ENCODE peak calls at places on chromosome 1, in nine cellular contexts. A, P, U, S, H, L, I, Y and D are unnamed samples.

GRCh38 chr1:205678286-205679111 is 1.8 kb downstream of the SLC45A3 start:
- DNase-seq in Y (no peak), I (no peak), H (no peak), P (no peak), A (no peak), S (no peak), L (no peak), U (no peak), D (no peak)

GRCh38 chr1:30744060-30744756 is 13.4 kb downstream of the LAPTM5 start:
- DNase-seq in H (no peak), P (peak), U (no peak), I (peak), S (peak), Y (no peak), L (no peak), A (no peak), D (peak)

GRCh38 chr1:242723044-242723742 is 198.7 kb upstream of the PLD5 start:
- DNase-seq in U (no peak), A (no peak), P (no peak), Y (no peak), H (no peak), S (no peak), L (no peak), I (no peak), D (no peak)

GRCh38 chr1:36950588-36950987 is 83.7 kb downstream of the GRIK3 start:
- DNase-seq in I (no peak), A (no peak), P (no peak), Y (no peak), L (no peak), S (no peak), U (no peak), H (no peak), D (no peak)

GRCh38 chr1:180923024-180923841 is 10.5 kb downstream of the KIAA1614 start:
- DNase-seq in S (no peak), H (peak), L (peak), U (no peak), P (no peak), I (peak), Y (no peak), A (peak), D (no peak)

GRCh38 chr1:64470670-64471217 is 815 bp downstream of the CACHD1 start:
- DNase-seq in L (peak), S (no peak), U (peak), P (no peak), H (peak), I (peak), A (peak), Y (no peak), D (no peak)

GRCh38 chr1:84168783-84169182 is 24.7 kb downstream of the PRKACB start:
- DNase-seq in H (no peak), L (no peak), U (no peak), P (no peak), A (no peak), S (no peak), I (no peak), Y (no peak), D (no peak)

GRCh38 chr1:5876251-5876650 is 116.0 kb downstream of the NPHP4 start:
- DNase-seq in L (no peak), S (no peak), A (no peak), P (no peak), H (no peak), U (no peak), Y (no peak), I (no peak), D (no peak)

GRCh38 chr1:20071416-20071815 is 1.4 kb downstream of the PLA2G5 start:
- DNase-seq in P (no peak), H (no peak), I (no peak), U (no peak), Y (no peak), S (no peak), A (no peak), L (no peak), D (no peak)

GRCh38 chr1:7425229-7425628 is 345.9 kb upstream of the VAMP3 start:
- DNase-seq in P (no peak), Y (no peak), H (no peak), S (no peak), A (no peak), L (no peak), I (no peak), U (no peak), D (no peak)

GRCh38 chr1:50917128-50917795 is 42.8 kb downstream of the FAF1 start:
- DNase-seq in Y (no peak), U (no peak), S (no peak), I (no peak), H (no peak), L (no peak), P (no peak), A (no peak), D (no peak)

GRCh38 chr1:228339766-228340685 is 66.6 kb downstream of the TRIM11 start:
- DNase-seq in U (peak), L (no peak), H (no peak), S (no peak), P (no peak), Y (no peak), A (no peak), I (no peak), D (no peak)

GRCh38 chr1:187605736-187606135 is 777.0 kb downstream of the PLA2G4A start:
- DNase-seq in I (no peak), L (peak), U (no peak), S (no peak), A (no peak), H (no peak), P (no peak), Y (no peak), D (no peak)

GRCh38 chr1:218339267-218339831 is 5.8 kb upstream of the TGFB2 start:
- DNase-seq in A (no peak), S (no peak), I (peak), Y (no peak), P (no peak), H (no peak), L (peak), U (no peak), D (no peak)

GRCh38 chr1:59061876-59062275 is 235.0 kb upstream of the FGGY start:
- DNase-seq in Y (no peak), L (peak), A (no peak), P (no peak), S (no peak), U (peak), I (peak), H (peak), D (peak)

GRCh38 chr1:7300893-7301292 is 470.2 kb upstream of the VAMP3 start:
- DNase-seq in L (peak), A (peak), I (peak), S (no peak), P (no peak), Y (no peak), H (no peak), U (peak), D (peak)

GRCh38 chr1:36083635-36084501 is at the start of gene TEKT2:
- DNase-seq in L (peak), I (peak), H (peak), Y (no peak), P (no peak), U (no peak), S (no peak), A (no peak), D (no peak)

GRCh38 chr1:5341471-5341870 is 650.8 kb downstream of the NPHP4 start:
- DNase-seq in P (no peak), A (no peak), L (no peak), U (no peak), S (no peak), Y (no peak), H (no peak), I (no peak), D (no peak)

GRCh38 chr1:192311281-192311680 is 5.5 kb upstream of the RGS21 start:
- DNase-seq in Y (no peak), I (no peak), P (no peak), A (peak), S (no peak), H (peak), U (no peak), L (peak), D (peak)

GRCh38 chr1:178011101-178011828 is 41.4 kb upstream of the SEC16B start:
- DNase-seq in S (no peak), P (no peak), Y (no peak), H (no peak), I (peak), A (peak), L (peak), U (no peak), D (peak)

GRCh38 chr1:174643206-174643605 is 195.4 kb downstream of the GPR52 start:
- DNase-seq in S (no peak), P (no peak), H (no peak), Y (no peak), L (no peak), I (no peak), U (no peak), A (no peak), D (no peak)

GRCh38 chr1:101079341-101079740 is 53.8 kb upstream of the DPH5 start:
- DNase-seq in L (no peak), H (no peak), U (no peak), Y (no peak), P (no peak), A (no peak), S (no peak), I (no peak), D (no peak)

GRCh38 chr1:160580208-160580812 is 1.0 kb upstream of the CD84 start:
- DNase-seq in I (no peak), A (no peak), S (no peak), U (no peak), L (no peak), Y (no peak), P (no peak), H (no peak), D (no peak)

GRCh38 chr1:115364044-115364775 is 26.2 kb upstream of the NGF start:
- DNase-seq in S (no peak), L (no peak), H (no peak), A (no peak), I (peak), U (no peak), Y (no peak), P (no peak), D (peak)

GRCh38 chr1:16920951-16921350 is 780 bp upstream of the CROCC start:
- DNase-seq in P (no peak), L (no peak), Y (no peak), A (no peak), H (no peak), U (no peak), I (no peak), S (no peak), D (no peak)

GRCh38 chr1:111778541-111779051 is 22.9 kb downstream of the DDX20 start:
- DNase-seq in A (no peak), L (no peak), P (no peak), U (no peak), H (no peak), I (peak), Y (no peak), S (no peak), D (peak)

GRCh38 chr1:229107302-229107815 is 163.6 kb upstream of the RAB4A start:
- DNase-seq in H (no peak), Y (no peak), S (no peak), I (no peak), A (no peak), U (no peak), L (no peak), P (no peak), D (no peak)